ENCODE peak calls at places on chromosomes 12 and 14, in four cellular contexts. W, D, U and F are unnamed samples.

GRCh38 chr14:71733210-71733883 is 198.9 kb upstream of the RGS6 start:
- DNase-seq in W (no peak), D (no peak), U (no peak), F (no peak)

GRCh38 chr14:102255401-102256190 is 49.4 kb downstream of the MOK start:
- DNase-seq in W (no peak), D (no peak), U (peak; percentile 24), F (no peak)

GRCh38 chr12:124939428-124940142 is 25.1 kb upstream of the UBC start:
- DNase-seq in U (peak; percentile 93), W (peak; percentile 91), D (peak; percentile 91), F (peak; percentile 94)

GRCh38 chr14:93064411-93065271 is 51.1 kb downstream of the ITPK1 start:
- DNase-seq in W (no peak), U (no peak), D (no peak), F (no peak)

GRCh38 chr12:101954681-101955080 is 77.3 kb downstream of the DRAM1 start:
- DNase-seq in W (no peak), U (no peak), D (no peak), F (no peak)

GRCh38 chr12:111767362-111768158 is 827 bp downstream of the ALDH2 start:
- DNase-seq in U (no peak), D (no peak), W (no peak), F (no peak)

GRCh38 chr14:102508774-102509743 is 517 bp downstream of the ANKRD9 start:
- DNase-seq in W (peak; percentile 82), D (no peak), U (peak; percentile 86), F (peak; percentile 84)

GRCh38 chr12:58459191-58459590 is 461.1 kb downstream of the LRIG3 start:
- DNase-seq in U (no peak), D (no peak), W (no peak), F (no peak)

GRCh38 chr12:613996-614726 is 49.1 kb downstream of the NINJ2 start:
- DNase-seq in D (no peak), U (no peak), W (no peak), F (no peak)

GRCh38 chr12:90712671-90713070 is 242.3 kb downstream of the CCER1 start:
- DNase-seq in W (no peak), U (no peak), D (no peak), F (no peak)

GRCh38 chr12:131430158-131430772 is 280.6 kb upstream of the SFSWAP start:
- DNase-seq in D (no peak), U (peak; percentile 18), W (no peak), F (peak; percentile 24)

GRCh38 chr14:105099778-105100177 is 34.5 kb upstream of the GPR132 start:
- DNase-seq in U (no peak), W (no peak), D (no peak), F (no peak)

GRCh38 chr12:10497602-10498001 is 8.1 kb upstream of the EIF2S3B start:
- DNase-seq in W (no peak), D (no peak), U (no peak), F (no peak)

GRCh38 chr12:93153321-93153720 is 224.2 kb upstream of the EEA1 start:
- DNase-seq in D (no peak), U (no peak), W (no peak), F (no peak)

GRCh38 chr12:45257185-45257585 is 41.3 kb downstream of the ANO6 start:
- DNase-seq in U (no peak), D (no peak), W (no peak), F (no peak)

GRCh38 chr12:68240975-68241374 is 12.4 kb downstream of the IL22 start:
- DNase-seq in U (no peak), D (peak; percentile 25), W (no peak), F (no peak)

GRCh38 chr12:105083551-105084105 is 630 bp downstream of the ALDH1L2 start:
- DNase-seq in D (peak; percentile 58), W (peak; percentile 87), U (peak; percentile 81), F (no peak)

GRCh38 chr14:68793734-68794129 is 865 bp upstream of the ZFP36L1 start:
- DNase-seq in D (no peak), W (no peak), U (no peak), F (no peak)

GRCh38 chr12:58364389-58365086 is 423.2 kb downstream of the ATP23 start:
- DNase-seq in U (no peak), D (peak; percentile 90), W (no peak), F (no peak)

GRCh38 chr12:108752387-108752786 is 21.1 kb upstream of the CORO1C start:
- DNase-seq in U (peak; percentile 13), W (no peak), D (no peak), F (peak; percentile 38)

GRCh38 chr12:23099604-23100003 is 474.6 kb downstream of the ETNK1 start:
- DNase-seq in D (no peak), U (no peak), W (no peak), F (no peak)

GRCh38 chr12:51598156-51598555 is 7.1 kb downstream of the SCN8A start:
- DNase-seq in U (no peak), W (no peak), D (no peak), F (no peak)

GRCh38 chr12:97288526-97288925 is 174.1 kb upstream of the RMST start:
- DNase-seq in U (no peak), W (no peak), D (no peak), F (no peak)

GRCh38 chr12:64687816-64688599 is 71.2 kb downstream of the GNS start:
- DNase-seq in D (no peak), U (no peak), W (no peak), F (no peak)

GRCh38 chr14:21039059-21039422 is 3.1 kb upstream of the RNASE7 start:
- DNase-seq in U (peak; percentile 90), D (peak; percentile 33), W (peak; percentile 90), F (no peak)

GRCh38 chr14:76772300-76773187 is 11.3 kb downstream of the VASH1 start:
- DNase-seq in D (no peak), U (no peak), W (peak; percentile 88), F (no peak)

GRCh38 chr12:25427328-25428249 is 125.5 kb downstream of the LMNTD1 start:
- DNase-seq in W (no peak), D (peak; percentile 64), U (no peak), F (no peak)

GRCh38 chr12:57896139-57896436 is 45.3 kb upstream of the ATP23 start:
- DNase-seq in W (no peak), U (no peak), D (no peak), F (no peak)

GRCh38 chr12:3587402-3588013 is 96.5 kb downstream of the PRMT8 start:
- DNase-seq in U (no peak), W (no peak), D (no peak), F (no peak)

GRCh38 chr12:79023784-79024183 is 159.2 kb downstream of the SYT1 start:
- DNase-seq in W (no peak), D (no peak), U (no peak), F (no peak)

GRCh38 chr14:23548351-23549318 is 2.9 kb downstream of the ZFHX2 start:
- DNase-seq in U (no peak), D (no peak), W (no peak), F (no peak)
- H3K4me1 ChIP-seq in U (peaks cover 22% of the 10 kb centered on the region), D (peaks cover 6% of the 10 kb centered on the region), W (no peaks in the 10 kb centered on the region), F (peaks cover 4% of the 10 kb centered on the region)

GRCh38 chr12:2137707-2138106 is 84.9 kb downstream of the CACNA1C start:
- DNase-seq in D (no peak), U (no peak), W (peak; percentile 70), F (no peak)
- TF ChIP-seq CTCF in D (no peak), U (no peak), W (no peak), F (no peak)

GRCh38 chr14:52937869-52938268 is 13.0 kb downstream of the FERMT2 start:
- DNase-seq in W (no peak), U (no peak), D (no peak), F (no peak)
- H3K27ac ChIP-seq in W (no peak overlapping the region), U (no peak overlapping the region), D (no peak overlapping the region), F (no peak overlapping the region)

DNA sequence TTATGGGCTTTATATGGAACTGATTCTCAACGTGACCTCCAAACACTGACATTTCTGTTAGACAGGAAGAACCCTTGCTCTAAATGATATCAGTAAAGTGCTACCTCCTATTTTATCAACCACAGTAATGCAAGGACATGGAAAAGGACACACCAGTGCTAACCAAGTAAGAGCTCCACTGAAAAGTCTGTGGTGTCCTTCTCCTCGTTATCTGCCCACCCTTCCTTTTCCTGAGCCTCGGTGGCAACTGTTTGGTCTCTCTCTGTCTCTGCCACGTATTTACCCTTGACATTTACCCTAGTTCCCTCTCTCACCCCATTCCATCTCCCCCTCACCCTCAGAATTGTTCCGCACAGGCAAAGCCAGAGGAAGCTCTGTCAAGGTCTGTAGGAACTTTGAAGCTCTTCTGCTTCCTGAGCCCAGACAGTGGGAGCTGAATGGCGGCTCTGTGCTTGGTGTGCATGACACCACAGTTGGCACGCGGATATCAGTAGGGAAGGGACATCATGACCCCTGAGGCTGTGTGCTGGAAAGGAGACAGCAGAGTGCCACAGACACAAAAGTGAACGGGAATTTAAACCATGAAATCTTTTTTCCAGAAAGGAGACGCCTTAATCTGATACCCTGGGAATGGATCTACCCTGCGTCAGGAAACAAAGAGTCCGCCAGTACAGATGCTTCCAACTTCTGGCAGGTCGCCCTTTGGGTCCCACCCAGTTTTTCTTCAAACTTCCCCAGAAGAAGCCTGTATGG is 50.8 kb downstream of the NTN4 start:
- DNase-seq in D (no peak), U (peak; percentile 70), W (peak; percentile 77), F (no peak)
- H3K4me1 ChIP-seq in D (peaks cover 3% of the 10 kb centered on the region), U (peaks cover 36% of the 10 kb centered on the region), W (no peaks in the 10 kb centered on the region), F (no peaks in the 10 kb centered on the region)

DNA sequence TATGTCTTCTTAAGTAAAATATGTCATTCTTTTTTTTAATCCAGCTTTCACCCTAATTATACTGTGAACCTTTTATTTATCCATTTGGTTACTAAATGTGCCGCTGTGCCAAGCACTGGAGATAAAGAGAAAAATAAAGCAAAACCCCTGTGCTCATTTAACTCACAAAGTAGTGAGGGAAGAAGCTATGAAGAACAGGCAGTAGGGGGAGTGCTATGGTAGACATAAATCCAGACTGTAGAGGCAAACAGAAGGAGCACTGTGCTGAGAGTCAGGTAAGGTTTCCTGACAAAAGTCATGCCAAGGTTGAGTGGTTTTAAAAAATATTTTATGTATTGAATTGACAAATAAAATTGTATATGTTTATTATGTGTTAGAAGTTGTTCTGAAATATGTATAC is 188.5 kb upstream of the SYT10 start:
- DNase-seq in D (peak; percentile 14), W (no peak), U (no peak), F (no peak)
- TF ChIP-seq CTCF in D (peak; percentile 16), W (no peak), U (no peak), F (no peak)

GRCh38 chr14:99194736-99195135 is 77.3 kb downstream of the BCL11B start:
- DNase-seq in U (no peak), W (no peak), D (no peak), F (no peak)
- H3K27ac ChIP-seq in U (no peak overlapping the region), W (no peak overlapping the region), D (no peak overlapping the region), F (no peak overlapping the region)

GRCh38 chr12:62279961-62280360 is 19.8 kb downstream of the USP15 start:
- DNase-seq in U (no peak), W (no peak), D (no peak), F (no peak)
- H3K4me1 ChIP-seq in U (peaks cover 19% of the 10 kb centered on the region), W (no peaks in the 10 kb centered on the region), D (no peaks in the 10 kb centered on the region), F (no peaks in the 10 kb centered on the region)

DNA sequence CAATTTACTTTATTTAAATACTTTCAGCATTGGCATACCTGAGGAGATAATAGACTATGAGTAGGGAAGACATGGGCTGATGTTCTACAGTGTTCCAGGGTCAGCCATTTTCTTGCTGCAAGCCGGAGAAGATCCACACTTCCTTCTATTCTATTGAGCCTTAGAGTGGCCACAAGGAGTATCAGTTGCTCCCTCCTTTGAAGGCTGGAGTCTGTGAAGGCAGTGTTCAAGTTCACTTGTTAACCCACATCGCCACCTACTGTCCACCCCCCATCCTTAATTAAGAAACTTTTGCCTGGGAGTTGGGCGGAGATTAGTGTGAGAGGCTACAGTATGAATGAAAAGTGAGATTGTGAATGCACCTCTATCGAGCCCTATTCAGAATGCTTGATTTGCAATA is 666.6 kb downstream of the NRXN3 start:
- DNase-seq in W (no peak), U (no peak), D (peak; percentile 60), F (no peak)
- TF ChIP-seq CTCF in W (peak; percentile 60), U (peak; percentile 26), D (peak; percentile 53), F (no peak)